ENCODE peak calls at places on chromosomes 2 and 18, in five cellular contexts. One of them, this sample, is unnamed.

GRCh38 chr18:3661989-3662388 is 212.0 kb downstream of the TGIF1 start:
- DNase-seq in neural crest cell: no peak
- DNase-seq in activated CD4-positive, alpha-beta memory T cell treated with anti-CD3 and anti-CD28 coated beads, Interleukin-2, amount 10 ng/mL, durations not matched to agents 7 days and 5 days: no peak
- DNase-seq in neural progenitor cell: no peak
- DNase-seq in midbrain: no peak
- DNase-seq in this sample: no peak

GRCh38 chr2:104853401-104853925 is 452 bp upstream of the POU3F3 start:
- DNase-seq in neural crest cell: no peak
- DNase-seq in activated CD4-positive, alpha-beta memory T cell treated with anti-CD3 and anti-CD28 coated beads, Interleukin-2, amount 10 ng/mL, durations not matched to agents 7 days and 5 days: no peak
- DNase-seq in neural progenitor cell: no peak
- DNase-seq in midbrain: no peak
- DNase-seq in this sample: no peak

GRCh38 chr2:36549063-36549662 is 48.8 kb downstream of the FEZ2 start:
- DNase-seq in neural crest cell: no peak
- DNase-seq in activated CD4-positive, alpha-beta memory T cell treated with anti-CD3 and anti-CD28 coated beads, Interleukin-2, amount 10 ng/mL, durations not matched to agents 7 days and 5 days: no peak
- DNase-seq in neural progenitor cell: no peak
- DNase-seq in midbrain: no peak
- DNase-seq in this sample: no peak

GRCh38 chr18:3715223-3716080 is 265.5 kb downstream of the TGIF1 start:
- DNase-seq in neural crest cell: no peak
- DNase-seq in activated CD4-positive, alpha-beta memory T cell treated with anti-CD3 and anti-CD28 coated beads, Interleukin-2, amount 10 ng/mL, durations not matched to agents 7 days and 5 days: no peak
- DNase-seq in neural progenitor cell: peak; percentile 4
- DNase-seq in midbrain: no peak
- DNase-seq in this sample: no peak

GRCh38 chr2:128498086-128498485 is 179.4 kb upstream of the HS6ST1 start:
- DNase-seq in neural crest cell: no peak
- DNase-seq in activated CD4-positive, alpha-beta memory T cell treated with anti-CD3 and anti-CD28 coated beads, Interleukin-2, amount 10 ng/mL, durations not matched to agents 7 days and 5 days: no peak
- DNase-seq in neural progenitor cell: no peak
- DNase-seq in midbrain: no peak
- DNase-seq in this sample: no peak

GRCh38 chr18:3493501-3494244 is 43.7 kb downstream of the TGIF1 start:
- DNase-seq in neural crest cell: no peak
- DNase-seq in activated CD4-positive, alpha-beta memory T cell treated with anti-CD3 and anti-CD28 coated beads, Interleukin-2, amount 10 ng/mL, durations not matched to agents 7 days and 5 days: no peak
- DNase-seq in neural progenitor cell: peak; percentile 30
- DNase-seq in midbrain: no peak
- DNase-seq in this sample: no peak

GRCh38 chr18:37565985-37566478 is 434 bp upstream of the CELF4 start:
- DNase-seq in neural crest cell: peak; percentile 63
- DNase-seq in activated CD4-positive, alpha-beta memory T cell treated with anti-CD3 and anti-CD28 coated beads, Interleukin-2, amount 10 ng/mL, durations not matched to agents 7 days and 5 days: no peak
- DNase-seq in neural progenitor cell: peak; percentile 86
- DNase-seq in midbrain: peak; percentile 73
- DNase-seq in this sample: no peak

GRCh38 chr2:64751286-64752260 is 97.9 kb upstream of the SERTAD2 start:
- DNase-seq in neural crest cell: peak; percentile 88
- DNase-seq in activated CD4-positive, alpha-beta memory T cell treated with anti-CD3 and anti-CD28 coated beads, Interleukin-2, amount 10 ng/mL, durations not matched to agents 7 days and 5 days: peak; percentile 41
- DNase-seq in neural progenitor cell: no peak
- DNase-seq in midbrain: peak; percentile 100
- DNase-seq in this sample: peak; percentile 97

GRCh38 chr2:143428700-143429099 is 299.5 kb downstream of the ARHGAP15 start:
- DNase-seq in neural crest cell: no peak
- DNase-seq in activated CD4-positive, alpha-beta memory T cell treated with anti-CD3 and anti-CD28 coated beads, Interleukin-2, amount 10 ng/mL, durations not matched to agents 7 days and 5 days: no peak
- DNase-seq in neural progenitor cell: no peak
- DNase-seq in midbrain: no peak
- DNase-seq in this sample: no peak

GRCh38 chr2:130370490-130370889 is 14.6 kb downstream of the PTPN18 start:
- DNase-seq in neural crest cell: no peak
- DNase-seq in activated CD4-positive, alpha-beta memory T cell treated with anti-CD3 and anti-CD28 coated beads, Interleukin-2, amount 10 ng/mL, durations not matched to agents 7 days and 5 days: peak; percentile 67
- DNase-seq in neural progenitor cell: no peak
- DNase-seq in midbrain: no peak
- DNase-seq in this sample: peak; percentile 23

GRCh38 chr2:203849010-203849409 is 18.6 kb upstream of the CTLA4 start:
- DNase-seq in neural crest cell: no peak
- DNase-seq in activated CD4-positive, alpha-beta memory T cell treated with anti-CD3 and anti-CD28 coated beads, Interleukin-2, amount 10 ng/mL, durations not matched to agents 7 days and 5 days: no peak
- DNase-seq in neural progenitor cell: no peak
- DNase-seq in midbrain: no peak
- DNase-seq in this sample: no peak

GRCh38 chr2:157971702-157972101 is 95.6 kb upstream of the ACVR1 start:
- DNase-seq in neural crest cell: no peak
- DNase-seq in activated CD4-positive, alpha-beta memory T cell treated with anti-CD3 and anti-CD28 coated beads, Interleukin-2, amount 10 ng/mL, durations not matched to agents 7 days and 5 days: no peak
- DNase-seq in neural progenitor cell: no peak
- DNase-seq in midbrain: no peak
- DNase-seq in this sample: no peak

GRCh38 chr18:78911751-78912283 is 67.8 kb upstream of the SALL3 start:
- DNase-seq in neural crest cell: no peak
- DNase-seq in activated CD4-positive, alpha-beta memory T cell treated with anti-CD3 and anti-CD28 coated beads, Interleukin-2, amount 10 ng/mL, durations not matched to agents 7 days and 5 days: peak; percentile 4
- DNase-seq in neural progenitor cell: no peak
- DNase-seq in midbrain: no peak
- DNase-seq in this sample: no peak

GRCh38 chr18:46310258-46310657 is 206.1 kb downstream of the HAUS1 start:
- DNase-seq in neural crest cell: no peak
- DNase-seq in activated CD4-positive, alpha-beta memory T cell treated with anti-CD3 and anti-CD28 coated beads, Interleukin-2, amount 10 ng/mL, durations not matched to agents 7 days and 5 days: no peak
- DNase-seq in neural progenitor cell: no peak
- DNase-seq in midbrain: no peak
- DNase-seq in this sample: no peak

GRCh38 chr2:19648583-19648982 is 253.2 kb downstream of the TTC32 start:
- DNase-seq in neural crest cell: no peak
- DNase-seq in activated CD4-positive, alpha-beta memory T cell treated with anti-CD3 and anti-CD28 coated beads, Interleukin-2, amount 10 ng/mL, durations not matched to agents 7 days and 5 days: no peak
- DNase-seq in neural progenitor cell: no peak
- DNase-seq in midbrain: no peak
- DNase-seq in this sample: no peak

GRCh38 chr18:34857310-34857709 is 147.2 kb downstream of the DTNA start:
- DNase-seq in neural crest cell: no peak
- DNase-seq in activated CD4-positive, alpha-beta memory T cell treated with anti-CD3 and anti-CD28 coated beads, Interleukin-2, amount 10 ng/mL, durations not matched to agents 7 days and 5 days: no peak
- DNase-seq in neural progenitor cell: no peak
- DNase-seq in midbrain: no peak
- DNase-seq in this sample: no peak

GRCh38 chr18:8812631-8813030 is 107.3 kb downstream of the MTCL1 start:
- DNase-seq in neural crest cell: no peak
- DNase-seq in activated CD4-positive, alpha-beta memory T cell treated with anti-CD3 and anti-CD28 coated beads, Interleukin-2, amount 10 ng/mL, durations not matched to agents 7 days and 5 days: no peak
- DNase-seq in neural progenitor cell: no peak
- DNase-seq in midbrain: no peak
- DNase-seq in this sample: no peak

GRCh38 chr18:45365835-45366234 is 249.4 kb upstream of the SLC14A2 start:
- DNase-seq in neural crest cell: no peak
- DNase-seq in activated CD4-positive, alpha-beta memory T cell treated with anti-CD3 and anti-CD28 coated beads, Interleukin-2, amount 10 ng/mL, durations not matched to agents 7 days and 5 days: no peak
- DNase-seq in neural progenitor cell: no peak
- DNase-seq in midbrain: no peak
- DNase-seq in this sample: no peak

GRCh38 chr2:47064076-47064475 is 91.0 kb downstream of the STPG4 start:
- DNase-seq in neural crest cell: no peak
- DNase-seq in activated CD4-positive, alpha-beta memory T cell treated with anti-CD3 and anti-CD28 coated beads, Interleukin-2, amount 10 ng/mL, durations not matched to agents 7 days and 5 days: no peak
- DNase-seq in neural progenitor cell: no peak
- DNase-seq in midbrain: peak; percentile 76
- DNase-seq in this sample: no peak

GRCh38 chr2:161085041-161085598 is 75.1 kb upstream of the TANK start:
- DNase-seq in neural crest cell: no peak
- DNase-seq in activated CD4-positive, alpha-beta memory T cell treated with anti-CD3 and anti-CD28 coated beads, Interleukin-2, amount 10 ng/mL, durations not matched to agents 7 days and 5 days: peak; percentile 22
- DNase-seq in neural progenitor cell: no peak
- DNase-seq in midbrain: no peak
- DNase-seq in this sample: no peak

GRCh38 chr2:237254911-237255578 is 158.9 kb downstream of the COL6A3 start:
- DNase-seq in neural crest cell: no peak
- DNase-seq in activated CD4-positive, alpha-beta memory T cell treated with anti-CD3 and anti-CD28 coated beads, Interleukin-2, amount 10 ng/mL, durations not matched to agents 7 days and 5 days: no peak
- DNase-seq in neural progenitor cell: no peak
- DNase-seq in midbrain: no peak
- DNase-seq in this sample: no peak

GRCh38 chr2:132797551-132797950 is 127.5 kb upstream of the LYPD1 start:
- DNase-seq in neural crest cell: no peak
- DNase-seq in activated CD4-positive, alpha-beta memory T cell treated with anti-CD3 and anti-CD28 coated beads, Interleukin-2, amount 10 ng/mL, durations not matched to agents 7 days and 5 days: no peak
- DNase-seq in neural progenitor cell: no peak
- DNase-seq in midbrain: no peak
- DNase-seq in this sample: no peak

GRCh38 chr2:23122681-23123080 is 262.3 kb upstream of the KLHL29 start:
- DNase-seq in neural crest cell: no peak
- DNase-seq in activated CD4-positive, alpha-beta memory T cell treated with anti-CD3 and anti-CD28 coated beads, Interleukin-2, amount 10 ng/mL, durations not matched to agents 7 days and 5 days: no peak
- DNase-seq in neural progenitor cell: no peak
- DNase-seq in midbrain: no peak
- DNase-seq in this sample: no peak

GRCh38 chr2:1997976-1998375 is 253.7 kb upstream of the PXDN start:
- DNase-seq in neural crest cell: no peak
- DNase-seq in activated CD4-positive, alpha-beta memory T cell treated with anti-CD3 and anti-CD28 coated beads, Interleukin-2, amount 10 ng/mL, durations not matched to agents 7 days and 5 days: no peak
- DNase-seq in neural progenitor cell: no peak
- DNase-seq in midbrain: no peak
- DNase-seq in this sample: no peak

GRCh38 chr2:230671117-230671516 is 41.5 kb upstream of the CAB39 start:
- DNase-seq in neural crest cell: no peak
- DNase-seq in activated CD4-positive, alpha-beta memory T cell treated with anti-CD3 and anti-CD28 coated beads, Interleukin-2, amount 10 ng/mL, durations not matched to agents 7 days and 5 days: no peak
- DNase-seq in neural progenitor cell: no peak
- DNase-seq in midbrain: no peak
- DNase-seq in this sample: no peak

GRCh38 chr18:73279499-73279898 is 411.7 kb upstream of the NETO1 start:
- DNase-seq in neural crest cell: no peak
- DNase-seq in activated CD4-positive, alpha-beta memory T cell treated with anti-CD3 and anti-CD28 coated beads, Interleukin-2, amount 10 ng/mL, durations not matched to agents 7 days and 5 days: no peak
- DNase-seq in neural progenitor cell: no peak
- DNase-seq in midbrain: no peak
- DNase-seq in this sample: no peak

GRCh38 chr2:117942958-117943672 is 70.8 kb downstream of the CCDC93 start:
- DNase-seq in neural crest cell: no peak
- DNase-seq in activated CD4-positive, alpha-beta memory T cell treated with anti-CD3 and anti-CD28 coated beads, Interleukin-2, amount 10 ng/mL, durations not matched to agents 7 days and 5 days: no peak
- DNase-seq in neural progenitor cell: no peak
- DNase-seq in midbrain: no peak
- DNase-seq in this sample: no peak

GRCh38 chr2:19868705-19869550 is 32.9 kb downstream of the TTC32 start:
- DNase-seq in neural crest cell: peak; percentile 23
- DNase-seq in activated CD4-positive, alpha-beta memory T cell treated with anti-CD3 and anti-CD28 coated beads, Interleukin-2, amount 10 ng/mL, durations not matched to agents 7 days and 5 days: peak; percentile 60
- DNase-seq in neural progenitor cell: peak; percentile 62
- DNase-seq in midbrain: no peak
- DNase-seq in this sample: peak; percentile 35

GRCh38 chr18:48629730-48630324 is 91.0 kb downstream of the CTIF start:
- DNase-seq in neural crest cell: no peak
- DNase-seq in activated CD4-positive, alpha-beta memory T cell treated with anti-CD3 and anti-CD28 coated beads, Interleukin-2, amount 10 ng/mL, durations not matched to agents 7 days and 5 days: no peak
- DNase-seq in neural progenitor cell: no peak
- DNase-seq in midbrain: no peak
- DNase-seq in this sample: no peak